ENCODE peak calls at places on chromosomes 2 and 18, in six cellular contexts. One of them, this sample, is unnamed.

GRCh38 chr18:7678801-7679200 is 111.7 kb downstream of the PTPRM start:
- DNase-seq in BJ: no peak
- DNase-seq in GM12878: no peak
- DNase-seq in cardiac muscle cell: no peak
- DNase-seq in small intestine: no peak
- DNase-seq in fibroblast of pulmonary artery: no peak
- DNase-seq in this sample: no peak

GRCh38 chr2:234032301-234032856 is 18.1 kb upstream of the SPP2 start:
- DNase-seq in BJ: peak; percentile 24
- DNase-seq in GM12878: no peak
- DNase-seq in cardiac muscle cell: peak; percentile 5
- DNase-seq in small intestine: peak; percentile 68
- DNase-seq in fibroblast of pulmonary artery: peak; percentile 56
- DNase-seq in this sample: peak; percentile 93

GRCh38 chr2:241888641-241889040 is 19.1 kb downstream of the RTP5 start:
- DNase-seq in BJ: no peak
- DNase-seq in GM12878: no peak
- DNase-seq in cardiac muscle cell: no peak
- DNase-seq in small intestine: no peak
- DNase-seq in fibroblast of pulmonary artery: no peak
- DNase-seq in this sample: no peak

GRCh38 chr2:64467463-64467843 is 13.5 kb downstream of the LGALSL start:
- DNase-seq in BJ: no peak
- DNase-seq in GM12878: no peak
- DNase-seq in cardiac muscle cell: no peak
- DNase-seq in small intestine: no peak
- DNase-seq in fibroblast of pulmonary artery: no peak
- DNase-seq in this sample: no peak

GRCh38 chr2:225400060-225400511 is 576 bp downstream of the NYAP2 start:
- DNase-seq in BJ: no peak
- DNase-seq in GM12878: no peak
- DNase-seq in cardiac muscle cell: peak; percentile 52
- DNase-seq in small intestine: peak; percentile 5
- DNase-seq in fibroblast of pulmonary artery: peak; percentile 60
- DNase-seq in this sample: peak; percentile 61

GRCh38 chr2:69393963-69394362 is 6.9 kb upstream of the GFPT1 start:
- DNase-seq in BJ: no peak
- DNase-seq in GM12878: no peak
- DNase-seq in cardiac muscle cell: no peak
- DNase-seq in small intestine: no peak
- DNase-seq in fibroblast of pulmonary artery: no peak
- DNase-seq in this sample: no peak

GRCh38 chr2:197308635-197309368 is 1.8 kb downstream of the ANKRD44 start:
- DNase-seq in BJ: no peak
- DNase-seq in GM12878: no peak
- DNase-seq in cardiac muscle cell: no peak
- DNase-seq in small intestine: no peak
- DNase-seq in fibroblast of pulmonary artery: no peak
- DNase-seq in this sample: no peak

GRCh38 chr2:189407161-189407943 is 33.9 kb upstream of the WDR75 start:
- DNase-seq in BJ: peak; percentile 85
- DNase-seq in GM12878: no peak
- DNase-seq in cardiac muscle cell: peak; percentile 75
- DNase-seq in small intestine: no peak
- DNase-seq in fibroblast of pulmonary artery: peak; percentile 76
- DNase-seq in this sample: peak; percentile 90

GRCh38 chr2:235170536-235171510 is 219.0 kb downstream of the SH3BP4 start:
- DNase-seq in BJ: peak; percentile 41
- DNase-seq in GM12878: no peak
- DNase-seq in cardiac muscle cell: peak; percentile 70
- DNase-seq in small intestine: peak; percentile 51
- DNase-seq in fibroblast of pulmonary artery: peak; percentile 61
- DNase-seq in this sample: peak; percentile 86

GRCh38 chr2:222572761-222573174 is 83.1 kb downstream of the FARSB start:
- DNase-seq in BJ: no peak
- DNase-seq in GM12878: no peak
- DNase-seq in cardiac muscle cell: peak; percentile 75
- DNase-seq in small intestine: no peak
- DNase-seq in fibroblast of pulmonary artery: peak; percentile 66
- DNase-seq in this sample: peak; percentile 73

GRCh38 chr18:49531678-49532153 is 30.1 kb upstream of the LIPG start:
- DNase-seq in BJ: no peak
- DNase-seq in GM12878: no peak
- DNase-seq in cardiac muscle cell: peak; percentile 69
- DNase-seq in small intestine: peak; percentile 21
- DNase-seq in fibroblast of pulmonary artery: peak; percentile 24
- DNase-seq in this sample: no peak

GRCh38 chr2:227819398-227819697 is 5.7 kb downstream of the CCL20 start:
- DNase-seq in BJ: no peak
- DNase-seq in GM12878: no peak
- DNase-seq in cardiac muscle cell: no peak
- DNase-seq in small intestine: no peak
- DNase-seq in fibroblast of pulmonary artery: no peak
- DNase-seq in this sample: no peak

GRCh38 chr2:193584522-193584938 is 1389.8 kb upstream of the TMEFF2 start:
- DNase-seq in BJ: no peak
- DNase-seq in GM12878: no peak
- DNase-seq in cardiac muscle cell: peak; percentile 37
- DNase-seq in small intestine: peak; percentile 60
- DNase-seq in fibroblast of pulmonary artery: peak; percentile 63
- DNase-seq in this sample: peak; percentile 31

GRCh38 chr2:189293164-189293563 is 113.6 kb upstream of the COL5A2 start:
- DNase-seq in BJ: no peak
- DNase-seq in GM12878: no peak
- DNase-seq in cardiac muscle cell: peak; percentile 73
- DNase-seq in small intestine: no peak
- DNase-seq in fibroblast of pulmonary artery: peak; percentile 64
- DNase-seq in this sample: peak; percentile 74

GRCh38 chr18:21703241-21703820 is 1.2 kb downstream of the ABHD3 start:
- DNase-seq in BJ: no peak
- DNase-seq in GM12878: peak; percentile 17
- DNase-seq in cardiac muscle cell: no peak
- DNase-seq in small intestine: peak; percentile 32
- DNase-seq in fibroblast of pulmonary artery: no peak
- DNase-seq in this sample: no peak

GRCh38 chr2:64202206-64202864 is 58.1 kb upstream of the PELI1 start:
- DNase-seq in BJ: peak; percentile 86
- DNase-seq in GM12878: peak; percentile 45
- DNase-seq in cardiac muscle cell: peak; percentile 53
- DNase-seq in small intestine: peak; percentile 79
- DNase-seq in fibroblast of pulmonary artery: peak; percentile 71
- DNase-seq in this sample: peak; percentile 58

GRCh38 chr2:126947090-126947404 is 48.4 kb downstream of the TEX51 start:
- DNase-seq in BJ: no peak
- DNase-seq in GM12878: no peak
- DNase-seq in cardiac muscle cell: no peak
- DNase-seq in small intestine: no peak
- DNase-seq in fibroblast of pulmonary artery: no peak
- DNase-seq in this sample: no peak

GRCh38 chr2:32417659-32418058 is 60.8 kb downstream of the BIRC6 start:
- DNase-seq in BJ: no peak
- DNase-seq in GM12878: no peak
- DNase-seq in cardiac muscle cell: no peak
- DNase-seq in small intestine: no peak
- DNase-seq in fibroblast of pulmonary artery: no peak
- DNase-seq in this sample: no peak

GRCh38 chr2:230312638-230313037 is 14.4 kb upstream of the SP140L start:
- DNase-seq in BJ: no peak
- DNase-seq in GM12878: no peak
- DNase-seq in cardiac muscle cell: no peak
- DNase-seq in small intestine: no peak
- DNase-seq in fibroblast of pulmonary artery: peak; percentile 10
- DNase-seq in this sample: no peak

GRCh38 chr2:235005603-235006259 is 53.9 kb downstream of the SH3BP4 start:
- DNase-seq in BJ: no peak
- DNase-seq in GM12878: no peak
- DNase-seq in cardiac muscle cell: peak; percentile 30
- DNase-seq in small intestine: peak; percentile 54
- DNase-seq in fibroblast of pulmonary artery: peak; percentile 29
- DNase-seq in this sample: no peak

GRCh38 chr18:9735238-9735637 is 27.1 kb downstream of the RAB31 start:
- DNase-seq in BJ: no peak
- DNase-seq in GM12878: no peak
- DNase-seq in cardiac muscle cell: no peak
- DNase-seq in small intestine: peak; percentile 64
- DNase-seq in fibroblast of pulmonary artery: no peak
- DNase-seq in this sample: no peak

GRCh38 chr2:190607014-190607597 is 41.8 kb upstream of the NAB1 start:
- DNase-seq in BJ: no peak
- DNase-seq in GM12878: no peak
- DNase-seq in cardiac muscle cell: peak; percentile 90
- DNase-seq in small intestine: no peak
- DNase-seq in fibroblast of pulmonary artery: peak; percentile 91
- DNase-seq in this sample: peak; percentile 92

GRCh38 chr2:190603374-190603773 is 45.5 kb upstream of the NAB1 start:
- DNase-seq in BJ: no peak
- DNase-seq in GM12878: no peak
- DNase-seq in cardiac muscle cell: no peak
- DNase-seq in small intestine: no peak
- DNase-seq in fibroblast of pulmonary artery: no peak
- DNase-seq in this sample: no peak

GRCh38 chr2:190607657-190608357 is 41.1 kb upstream of the NAB1 start:
- DNase-seq in BJ: no peak
- DNase-seq in GM12878: no peak
- DNase-seq in cardiac muscle cell: peak; percentile 73
- DNase-seq in small intestine: no peak
- DNase-seq in fibroblast of pulmonary artery: peak; percentile 86
- DNase-seq in this sample: peak; percentile 96
- H3K4me3 ChIP-seq in BJ: no peak overlapping the region
- H3K4me3 ChIP-seq in GM12878: no peak overlapping the region
- H3K4me3 ChIP-seq in cardiac muscle cell: no peak overlapping the region
- H3K4me3 ChIP-seq in small intestine: no peak overlapping the region
- H3K4me3 ChIP-seq in fibroblast of pulmonary artery: peak overlapping the region; percentile 44
- H3K4me3 ChIP-seq in this sample: no peak overlapping the region

DNA sequence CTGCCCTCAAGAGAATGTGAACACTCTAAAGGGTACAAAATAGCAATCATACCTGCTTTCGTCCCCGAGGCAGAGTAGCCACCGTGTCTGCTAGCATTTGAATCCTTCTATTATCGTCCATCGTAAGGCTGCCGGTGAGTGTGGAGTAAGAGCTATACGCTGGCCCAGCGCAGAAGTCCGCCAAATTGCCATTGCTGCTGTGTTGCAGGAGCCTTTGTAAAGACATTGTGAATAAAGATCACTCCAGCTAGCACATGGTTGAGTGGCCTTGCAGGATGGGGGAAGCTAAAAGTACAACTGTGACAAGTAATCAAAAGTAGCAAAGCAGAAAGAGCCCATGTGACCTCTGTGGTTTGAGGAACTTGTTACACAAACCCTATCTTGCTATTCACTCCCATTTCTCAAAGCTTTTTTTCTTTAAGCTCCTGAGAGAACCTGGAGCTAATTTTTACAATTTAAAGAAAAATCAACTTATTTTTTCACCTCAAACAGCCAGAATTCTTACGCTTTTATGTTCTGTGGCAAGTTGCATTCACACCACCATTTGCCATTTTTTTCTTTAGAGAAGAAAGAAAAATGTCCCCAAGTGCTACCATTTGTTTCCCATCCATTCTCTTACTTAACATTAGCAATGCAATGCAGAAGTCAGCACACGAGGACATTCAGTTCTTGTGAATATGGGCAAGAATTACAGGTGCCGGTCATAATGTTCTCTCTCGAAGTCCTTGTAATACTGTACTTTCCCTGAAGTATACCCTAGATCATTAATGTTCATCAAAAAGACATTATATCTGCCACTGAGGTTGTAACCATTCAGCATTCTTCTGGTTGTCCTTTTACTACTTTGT is at the start of gene CYTIP:
- DNase-seq in BJ: no peak
- DNase-seq in GM12878: peak; percentile 91
- DNase-seq in cardiac muscle cell: peak; percentile 17
- DNase-seq in small intestine: peak; percentile 69
- DNase-seq in fibroblast of pulmonary artery: no peak
- DNase-seq in this sample: no peak
- H3K4me3 ChIP-seq in BJ: no peak within 1 kb of the TSS
- H3K4me3 ChIP-seq in GM12878: peak within 1 kb of the TSS; percentile 90
- H3K4me3 ChIP-seq in cardiac muscle cell: no peak within 1 kb of the TSS
- H3K4me3 ChIP-seq in small intestine: peak within 1 kb of the TSS; percentile 61
- H3K4me3 ChIP-seq in fibroblast of pulmonary artery: no peak within 1 kb of the TSS
- H3K4me3 ChIP-seq in this sample: no peak within 1 kb of the TSS

DNA sequence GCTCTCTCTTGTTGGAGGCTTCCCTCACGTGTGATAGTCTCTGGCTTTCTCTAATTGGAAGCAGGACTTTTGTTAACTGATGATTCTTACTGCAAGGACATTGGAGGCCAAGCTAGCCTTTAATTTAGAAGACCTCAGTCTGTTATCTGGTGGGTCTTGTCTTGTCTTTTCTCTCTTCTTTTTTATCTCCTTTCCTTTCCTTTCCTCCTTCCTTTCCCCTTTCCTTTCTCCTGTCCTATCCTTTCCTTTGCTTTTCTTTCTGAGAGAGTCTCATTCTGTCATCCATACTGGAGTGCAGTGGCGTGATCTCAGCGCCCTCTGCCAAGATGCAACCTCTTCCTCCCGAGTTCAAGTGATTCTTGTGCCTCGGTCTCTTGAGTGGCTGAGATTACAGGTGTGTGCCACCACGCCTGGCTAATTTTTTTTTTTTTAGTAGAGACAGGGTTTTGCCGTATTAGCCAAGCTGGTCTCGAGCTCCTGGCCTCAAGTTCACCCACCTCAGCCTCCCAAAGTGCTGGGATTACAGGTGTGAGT is 18.1 kb downstream of the CCNYL1 start:
- DNase-seq in BJ: no peak
- DNase-seq in GM12878: no peak
- DNase-seq in cardiac muscle cell: no peak
- DNase-seq in small intestine: no peak
- DNase-seq in fibroblast of pulmonary artery: no peak
- DNase-seq in this sample: no peak
- H3K4me3 ChIP-seq in BJ: no peak overlapping the region
- H3K4me3 ChIP-seq in GM12878: no peak overlapping the region
- H3K4me3 ChIP-seq in cardiac muscle cell: no peak overlapping the region
- H3K4me3 ChIP-seq in small intestine: no peak overlapping the region
- H3K4me3 ChIP-seq in fibroblast of pulmonary artery: no peak overlapping the region
- H3K4me3 ChIP-seq in this sample: no peak overlapping the region

DNA sequence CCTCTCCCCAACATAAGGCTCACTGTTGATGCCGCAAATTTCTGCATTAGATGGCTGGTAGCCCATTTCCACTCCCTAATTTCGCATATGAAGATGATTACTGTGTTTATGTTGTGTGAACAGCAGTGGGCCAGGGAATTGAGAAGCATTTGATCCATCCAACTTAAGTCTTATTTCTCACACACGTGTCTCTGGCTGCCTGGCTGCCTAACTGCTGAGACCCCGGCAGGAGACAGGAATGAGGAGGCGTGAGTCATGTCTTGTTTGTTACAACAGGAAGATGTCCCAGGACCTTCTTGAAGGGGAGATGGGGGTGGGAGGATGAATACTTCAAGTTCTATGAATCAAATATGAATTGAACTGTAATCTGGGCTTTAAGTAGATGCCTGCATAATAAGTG is 294.0 kb downstream of the ALK start:
- DNase-seq in BJ: peak; percentile 13
- DNase-seq in GM12878: no peak
- DNase-seq in cardiac muscle cell: peak; percentile 56
- DNase-seq in small intestine: no peak
- DNase-seq in fibroblast of pulmonary artery: peak; percentile 57
- DNase-seq in this sample: peak; percentile 80
- H3K4me3 ChIP-seq in BJ: no peak overlapping the region
- H3K4me3 ChIP-seq in GM12878: no peak overlapping the region
- H3K4me3 ChIP-seq in cardiac muscle cell: no peak overlapping the region
- H3K4me3 ChIP-seq in small intestine: no peak overlapping the region
- H3K4me3 ChIP-seq in fibroblast of pulmonary artery: no peak overlapping the region
- H3K4me3 ChIP-seq in this sample: no peak overlapping the region

This sample was measured in cardiac fibroblast.